ENCODE peak calls at places on chromosome 17, in five cellular contexts. B is neural progenitor cell, H is GM06990, Q is upper lobe of right lung, C is OCI-LY7. Y is an unnamed sample.

GRCh38 chr17:49365667-49366066 is 3.6 kb upstream of the ZNF652 start:
- DNase-seq in B (peak; percentile 61), H (no peak), Q (no peak), C (peak; percentile 58), Y (no peak)

GRCh38 chr17:80063815-80064585 is 27.6 kb downstream of the CCDC40 start:
- DNase-seq in B (no peak), H (no peak), Q (peak; percentile 79), C (no peak), Y (no peak)

GRCh38 chr17:62859146-62859545 is 51.0 kb upstream of the MARCHF10 start:
- DNase-seq in B (no peak), H (no peak), Q (no peak), C (no peak), Y (no peak)

GRCh38 chr17:30314474-30314873 is 19.4 kb downstream of the TMIGD1 start:
- DNase-seq in B (no peak), H (no peak), Q (no peak), C (no peak), Y (no peak)

GRCh38 chr17:82238562-82239201 is 9.8 kb downstream of the SLC16A3 start:
- DNase-seq in B (no peak), H (peak; percentile 66), Q (peak; percentile 95), C (no peak), Y (no peak)

GRCh38 chr17:81552244-81553017 is at the start of gene FAAP100:
- DNase-seq in B (peak; percentile 93), H (peak; percentile 93), Q (peak; percentile 92), C (peak; percentile 93), Y (no peak)

GRCh38 chr17:36703860-36704266 is 102.5 kb downstream of the MRM1 start:
- DNase-seq in B (peak; percentile 94), H (no peak), Q (peak; percentile 75), C (peak; percentile 5), Y (no peak)

GRCh38 chr17:43816336-43817320 is 16.3 kb downstream of the MPP3 start:
- DNase-seq in B (no peak), H (no peak), Q (no peak), C (no peak), Y (no peak)

GRCh38 chr17:17354560-17355357 is 51.6 kb downstream of the NT5M start:
- DNase-seq in B (peak; percentile 89), H (peak; percentile 50), Q (peak; percentile 86), C (peak; percentile 83), Y (no peak)

GRCh38 chr17:16917995-16918394 is 53.9 kb downstream of the TNFRSF13B start:
- DNase-seq in B (no peak), H (no peak), Q (peak; percentile 82), C (no peak), Y (no peak)

GRCh38 chr17:7932483-7932891 is 481 bp downstream of the CNTROB start:
- DNase-seq in B (peak; percentile 59), H (no peak), Q (no peak), C (peak; percentile 49), Y (no peak)

GRCh38 chr17:8766731-8767130 is 8.4 kb upstream of the SPDYE4 start:
- DNase-seq in B (no peak), H (no peak), Q (no peak), C (no peak), Y (peak; percentile 70)

GRCh38 chr17:81966343-81967243 is 5.6 kb upstream of the NOTUM start:
- DNase-seq in B (peak; percentile 80), H (peak; percentile 55), Q (no peak), C (peak; percentile 69), Y (no peak)

GRCh38 chr17:260944-261343 is 79.5 kb upstream of the DOC2B start:
- DNase-seq in B (no peak), H (no peak), Q (no peak), C (no peak), Y (no peak)

GRCh38 chr17:82303944-82304808 is 13.2 kb downstream of the CD7 start:
- DNase-seq in B (no peak), H (peak; percentile 5), Q (peak; percentile 59), C (no peak), Y (no peak)

GRCh38 chr17:63309021-63309420 is 137.1 kb downstream of the CYB561 start:
- DNase-seq in B (no peak), H (no peak), Q (no peak), C (no peak), Y (no peak)

GRCh38 chr17:70603226-70603625 is 433.9 kb downstream of the KCNJ2 start:
- DNase-seq in B (no peak), H (no peak), Q (no peak), C (no peak), Y (no peak)

GRCh38 chr17:11485336-11485735 is 112.9 kb upstream of the DNAH9 start:
- DNase-seq in B (no peak), H (no peak), Q (no peak), C (no peak), Y (peak; percentile 42)

GRCh38 chr17:15955793-15956541 is 11.0 kb downstream of the ADORA2B start:
- DNase-seq in B (peak; percentile 24), H (no peak), Q (no peak), C (no peak), Y (no peak)

GRCh38 chr17:64777413-64778101 is 115.5 kb upstream of the SMURF2 start:
- DNase-seq in B (peak; percentile 57), H (peak; percentile 40), Q (peak; percentile 80), C (peak; percentile 68), Y (no peak)

GRCh38 chr17:33234930-33235685 is 58.0 kb downstream of the ASIC2 start:
- DNase-seq in B (no peak), H (no peak), Q (no peak), C (no peak), Y (no peak)

GRCh38 chr17:3805581-3805980 is 4.6 kb upstream of the ITGAE start:
- DNase-seq in B (no peak), H (no peak), Q (no peak), C (no peak), Y (no peak)

GRCh38 chr17:52159159-52159809 is 770 bp upstream of the CA10 start:
- DNase-seq in B (no peak), H (no peak), Q (no peak), C (no peak), Y (no peak)

GRCh38 chr17:11293480-11293879 is 52.5 kb downstream of the SHISA6 start:
- DNase-seq in B (no peak), H (no peak), Q (no peak), C (no peak), Y (peak; percentile 17)

GRCh38 chr17:64326030-64326419 is 63.0 kb upstream of the TEX2 start:
- DNase-seq in B (no peak), H (no peak), Q (no peak), C (no peak), Y (no peak)

GRCh38 chr17:76905036-76905435 is 36.8 kb downstream of the MGAT5B start:
- DNase-seq in B (no peak), H (no peak), Q (no peak), C (no peak), Y (no peak)

GRCh38 chr17:6110592-6110991 is 40.4 kb downstream of the WSCD1 start:
- DNase-seq in B (no peak), H (peak; percentile 41), Q (no peak), C (no peak), Y (no peak)

GRCh38 chr17:75827291-75828050 is 16.7 kb downstream of the UNC13D start:
- DNase-seq in B (peak; percentile 87), H (peak; percentile 70), Q (no peak), C (peak; percentile 71), Y (no peak)

GRCh38 chr17:59004338-59005111 is 102.2 kb downstream of the TRIM37 start:
- DNase-seq in B (peak; percentile 67), H (no peak), Q (no peak), C (peak; percentile 70), Y (no peak)

GRCh38 chr17:38322156-38322779 is 21.5 kb downstream of the GPR179 start:
- DNase-seq in B (peak; percentile 67), H (no peak), Q (peak; percentile 84), C (peak; percentile 76), Y (no peak)

GRCh38 chr17:80005360-80006338 is 30.0 kb downstream of the TBC1D16 start:
- DNase-seq in B (peak; percentile 66), H (no peak), Q (no peak), C (peak; percentile 72), Y (no peak)

DNA sequence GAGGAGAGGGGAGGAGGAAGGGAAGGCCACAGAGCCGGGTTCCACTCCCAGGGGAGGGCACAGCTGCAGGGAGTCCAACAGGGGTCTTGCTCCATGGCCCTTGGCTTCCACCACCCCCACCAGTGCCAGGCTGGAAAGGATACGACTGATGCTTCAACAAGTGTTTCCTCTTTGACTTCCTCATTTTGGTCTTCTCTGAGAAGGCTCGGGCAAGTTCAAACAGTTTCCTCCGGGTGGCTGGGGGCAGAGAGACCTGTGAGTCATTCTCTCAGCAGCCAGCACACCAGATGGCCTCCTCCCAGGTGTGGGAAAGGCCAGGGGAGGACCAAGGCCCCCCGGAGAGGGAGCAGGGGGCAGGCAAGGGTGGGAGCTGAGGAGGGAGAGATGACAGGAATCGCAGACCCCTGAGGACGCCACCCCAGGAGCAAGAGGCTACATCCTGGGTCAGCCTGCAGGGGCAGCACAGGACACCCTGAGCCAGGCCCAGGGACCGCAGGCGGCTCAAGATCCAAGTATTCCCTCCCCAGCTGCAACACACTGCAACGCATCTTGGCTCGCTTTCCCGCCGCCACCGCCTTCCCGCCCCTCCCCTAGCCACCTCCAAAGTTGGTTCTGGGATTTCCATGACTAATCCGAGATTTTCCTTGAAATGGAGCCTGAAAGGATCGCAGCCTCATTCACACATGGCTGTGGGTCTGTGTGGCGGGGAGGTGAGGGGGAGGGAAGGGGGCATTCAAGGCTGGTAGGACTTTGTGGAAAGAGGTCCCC is 18.3 kb upstream of the MRPS23 start:
- DNase-seq in B (peak; percentile 84), H (peak; percentile 75), Q (no peak), C (peak; percentile 85), Y (peak; percentile 96)
- TF ChIP-seq CTCF in B (peak; percentile 57), H (peak; percentile 26), Q (peak; percentile 34), C (peak; percentile 50), Y (peak; percentile 61)

GRCh38 chr17:57355090-57355859 is 99.0 kb downstream of the MSI2 start:
- DNase-seq in B (no peak), H (no peak), Q (no peak), C (peak; percentile 47), Y (no peak)
- H3K4me3 ChIP-seq in B (no peak overlapping the region), H (no peak overlapping the region), Q (no peak overlapping the region), C (peak overlapping the region; percentile 62), Y (no peak overlapping the region)

DNA sequence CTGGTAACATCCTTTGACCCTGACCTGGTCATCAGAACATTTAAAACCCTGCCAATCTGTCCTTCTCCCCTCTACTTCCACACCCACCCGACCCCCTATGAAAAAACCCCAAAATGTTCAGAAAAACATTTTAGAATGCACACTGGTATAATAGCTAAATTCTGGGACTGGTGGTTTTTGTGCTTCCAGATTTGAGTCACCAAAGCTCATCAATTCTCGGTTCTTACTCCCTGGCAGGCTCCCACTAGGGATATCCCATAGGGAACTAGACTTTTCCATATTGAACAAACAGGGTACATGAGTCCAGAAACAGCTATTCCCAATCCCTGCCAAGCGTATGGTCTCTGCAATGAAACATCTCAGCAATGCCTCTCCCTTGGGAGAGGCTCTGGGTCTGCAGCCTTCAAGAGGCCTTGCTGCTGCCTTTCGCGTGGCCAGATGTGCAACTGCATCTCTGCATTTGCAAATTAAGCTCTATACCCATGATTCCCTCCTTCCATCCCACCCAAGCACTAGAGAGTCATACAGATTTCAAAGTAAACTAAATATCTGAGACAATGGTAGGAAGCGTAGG is 67.7 kb downstream of the SMG6 start:
- DNase-seq in B (no peak), H (no peak), Q (no peak), C (peak; percentile 20), Y (no peak)
- TF ChIP-seq CTCF in B (no peak), H (no peak), Q (no peak), C (no peak), Y (peak; percentile 15)

DNA sequence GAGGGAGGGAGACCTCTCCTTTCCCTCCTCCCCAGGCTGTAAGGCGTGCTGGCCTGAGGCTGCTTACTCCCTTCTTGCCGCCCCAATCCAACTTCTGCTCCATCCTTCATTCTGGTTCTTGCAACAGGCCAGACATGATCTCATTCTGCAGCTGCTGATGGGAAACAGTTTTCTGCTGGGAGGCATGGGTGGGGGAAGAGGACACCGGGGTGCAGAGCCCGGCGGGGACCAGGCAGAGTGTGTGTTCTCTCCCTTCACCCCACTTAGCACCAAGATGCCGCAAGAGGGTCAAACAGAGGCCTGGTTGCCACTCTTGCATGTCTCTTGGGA is 1.4 kb downstream of the SARM1 start:
- DNase-seq in B (no peak), H (no peak), Q (peak; percentile 23), C (no peak), Y (no peak)
- H3K4me3 ChIP-seq in B (peak overlapping the region; percentile 66), H (peak overlapping the region; percentile 86), Q (peak overlapping the region; percentile 58), C (peak overlapping the region; percentile 80), Y (peak overlapping the region; percentile 65)